ENCODE peak calls at places on chromosomes 7 and 10, in six cellular contexts. N is CD8-positive, alpha-beta T cell; F is transverse colon; B is body of pancreas; D is H1; K is astrocyte of the cerebellum. Z is an unnamed sample.

GRCh38 chr10:120942806-120943413 is 91.7 kb downstream of the WDR11 start:
- DNase-seq in N (peak), F (peak), B (peak), D (peak), K (peak), Z (peak)

GRCh38 chr7:99406557-99406956 is 1.8 kb downstream of the PDAP1 start:
- DNase-seq in N (no peak), F (no peak), B (no peak), D (no peak), K (no peak), Z (no peak)

GRCh38 chr7:138785587-138786437 is 12.0 kb upstream of the TMEM213 start:
- DNase-seq in N (no peak), F (no peak), B (no peak), D (no peak), K (no peak), Z (no peak)

GRCh38 chr7:21256310-21256877 is 171.5 kb upstream of the SP4 start:
- DNase-seq in N (no peak), F (no peak), B (peak), D (no peak), K (peak), Z (no peak)

GRCh38 chr7:80740778-80741545 is 102.5 kb downstream of the CD36 start:
- DNase-seq in N (no peak), F (no peak), B (no peak), D (no peak), K (peak), Z (no peak)

GRCh38 chr7:42128703-42129102 is 108.3 kb downstream of the GLI3 start:
- DNase-seq in N (no peak), F (no peak), B (no peak), D (no peak), K (peak), Z (no peak)

GRCh38 chr7:129952164-129952652 is 552 bp downstream of the UBE2H start:
- DNase-seq in N (no peak), F (peak), B (peak), D (peak), K (no peak), Z (peak)

GRCh38 chr7:6180344-6180725 is 92.1 kb downstream of the CYTH3 start:
- DNase-seq in N (no peak), F (no peak), B (no peak), D (no peak), K (no peak), Z (no peak)

GRCh38 chr10:99993994-99994689 is 15.6 kb downstream of the DNMBP start:
- DNase-seq in N (peak), F (peak), B (no peak), D (no peak), K (peak), Z (peak)

GRCh38 chr10:126908225-126908624 is 3.0 kb downstream of the DOCK1 start:
- DNase-seq in N (no peak), F (no peak), B (no peak), D (no peak), K (no peak), Z (no peak)

GRCh38 chr7:16668049-16668858 is 22.3 kb downstream of the BZW2 start:
- DNase-seq in N (no peak), F (peak), B (peak), D (no peak), K (peak), Z (peak)

GRCh38 chr7:112019932-112020331 is 186.3 kb downstream of the DOCK4 start:
- DNase-seq in N (no peak), F (no peak), B (no peak), D (no peak), K (no peak), Z (no peak)

GRCh38 chr10:124522903-124523260 is 61.3 kb downstream of the LHPP start:
- DNase-seq in N (no peak), F (peak), B (no peak), D (no peak), K (no peak), Z (no peak)
- H3K4me3 ChIP-seq in N (no peak), F (no peak), B (no peak), D (no peak), K (no peak), Z (peak)

DNA sequence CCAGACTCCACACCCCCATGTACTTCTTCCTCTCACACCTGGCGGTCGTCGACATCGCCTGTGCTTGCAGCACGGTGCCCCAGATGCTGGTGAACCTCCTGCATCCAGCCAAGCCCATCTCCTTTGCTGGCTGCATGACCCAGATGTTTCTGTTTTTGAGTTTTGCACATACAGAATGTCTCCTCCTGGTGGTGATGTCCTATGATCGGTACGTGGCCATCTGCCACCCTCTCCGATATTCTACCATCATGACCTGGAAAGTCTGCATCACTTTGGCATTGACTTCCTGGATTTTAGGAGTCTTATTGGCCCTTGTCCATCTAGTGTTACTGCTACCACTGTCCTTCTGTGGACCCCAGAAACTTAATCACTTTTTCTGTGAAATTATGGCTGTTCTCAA is 4.8 kb downstream of the OR2A25 start:
- DNase-seq in N (no peak), F (no peak), B (no peak), D (no peak), K (no peak), Z (no peak)
- TF ChIP-seq CTCF in N (no peak), F (no peak), B (no peak), D (no peak), K (no peak), Z (no peak)

DNA sequence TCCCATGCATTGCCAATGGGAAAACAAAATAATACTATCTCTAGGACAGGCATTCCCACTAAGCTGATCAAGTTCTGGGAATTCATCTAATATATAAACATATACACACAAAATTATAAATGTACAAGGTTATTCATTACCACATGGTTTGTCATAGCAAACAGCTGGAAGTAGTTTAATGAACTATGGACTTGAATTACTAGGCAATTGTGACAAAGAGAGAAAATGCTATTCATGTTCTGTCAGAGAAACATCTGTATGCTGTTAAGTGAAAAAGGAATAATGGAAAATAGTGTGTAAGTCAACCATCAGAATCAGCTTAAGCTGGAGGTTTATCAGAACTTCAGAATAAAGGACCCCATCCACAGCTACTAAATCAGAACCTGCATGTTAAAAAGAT is 2.8 kb downstream of the ZNF248 start:
- DNase-seq in N (no peak), F (no peak), B (no peak), D (no peak), K (no peak), Z (no peak)
- H3K4me3 ChIP-seq in N (no peak), F (no peak), B (no peak), D (no peak), K (no peak), Z (peak)

GRCh38 chr7:78095549-78095948 is 297.0 kb downstream of the PHTF2 start:
- DNase-seq in N (no peak), F (no peak), B (no peak), D (no peak), K (no peak), Z (no peak)
- TF ChIP-seq CTCF in N (no peak), F (no peak), B (no peak), D (no peak), K (no peak), Z (no peak)

DNA sequence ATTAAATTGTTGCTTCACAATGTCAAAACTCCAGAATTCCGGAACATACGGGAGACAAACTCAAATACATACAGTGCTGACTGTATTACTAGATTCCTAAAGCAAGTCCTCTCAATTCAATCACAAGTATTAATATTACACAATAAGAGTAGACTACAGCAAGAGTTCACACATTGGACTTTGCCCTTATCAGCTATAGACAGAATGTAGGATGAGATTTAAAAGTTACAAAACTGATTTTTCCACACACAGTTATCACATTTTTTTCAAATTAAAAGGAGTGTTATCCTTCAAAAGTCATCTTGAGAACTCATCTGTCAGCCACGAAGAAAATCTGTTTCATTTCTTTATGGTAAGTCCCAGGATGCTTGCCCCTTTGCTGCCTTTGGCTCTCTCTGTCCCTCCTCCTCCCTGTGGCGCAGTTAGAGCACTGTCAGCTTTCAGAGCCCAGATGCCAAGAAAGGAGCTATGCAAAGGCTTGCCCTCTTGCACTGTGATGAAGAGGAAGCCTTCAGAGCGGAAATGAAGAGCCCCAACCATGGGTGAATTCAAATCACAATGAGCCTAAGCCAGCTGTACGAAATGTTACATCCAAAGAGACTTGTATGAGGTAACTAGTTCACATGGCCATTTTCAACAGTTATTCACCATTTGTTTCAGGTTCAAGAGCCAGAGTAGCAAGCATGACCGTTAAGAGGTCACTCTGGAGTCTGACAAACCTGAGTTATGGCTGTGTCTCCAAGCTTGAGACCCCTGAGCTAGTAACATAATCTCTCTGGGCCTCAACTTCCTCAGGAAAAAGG is 10.7 kb downstream of the NCOA4 start:
- DNase-seq in N (no peak), F (peak), B (no peak), D (no peak), K (no peak), Z (no peak)
- H3K4me3 ChIP-seq in N (no peak), F (no peak), B (no peak), D (no peak), K (no peak), Z (peak)

Z was measured in psoas muscle.